ENCODE peak calls at places on chromosomes 12 and 14, in ten cellular contexts. V is lower leg skin; B is endothelial cell; N is activated naive CD4-positive, alpha-beta T cell treated with Interleukin-2 at 50 U/mL for 16 hours; K is ascending aorta; L is retina; W is mesendoderm; H is fibroblast of the conjunctiva; T is activated T-cell treated with anti-CD3 and anti-CD28 coated beads, Interleukin-2, amount 50 U/mL, for 24 hours; A is stromal cell of bone marrow. J is an unnamed sample.

GRCh38 chr12:25994901-25995625 is 36.6 kb downstream of the RASSF8 start:
- DNase-seq in V (no peak), B (no peak), N (no peak), K (no peak), L (no peak), W (peak), H (no peak), T (no peak), A (no peak), J (no peak)

GRCh38 chr12:4562034-4562657 is at the start of gene DYRK4:
- DNase-seq in V (peak), B (peak), N (no peak), K (peak), L (peak), W (peak), H (peak), T (peak), A (peak), J (no peak)

GRCh38 chr12:54786081-54786480 is 68.2 kb upstream of the MUCL1 start:
- DNase-seq in V (no peak), B (no peak), N (no peak), K (no peak), L (no peak), W (peak), H (no peak), T (no peak), A (no peak), J (no peak)

GRCh38 chr14:38078393-38078792 is 129.3 kb upstream of the SSTR1 start:
- DNase-seq in V (no peak), B (no peak), N (peak), K (no peak), L (no peak), W (no peak), H (no peak), T (no peak), A (no peak), J (no peak)

GRCh38 chr14:90732142-90732541 is 84.1 kb downstream of the TTC7B start:
- DNase-seq in V (no peak), B (no peak), N (no peak), K (no peak), L (no peak), W (no peak), H (no peak), T (no peak), A (no peak), J (no peak)

GRCh38 chr12:19964549-19964948 is 403.8 kb upstream of the PDE3A start:
- DNase-seq in V (no peak), B (no peak), N (no peak), K (no peak), L (no peak), W (no peak), H (no peak), T (no peak), A (no peak), J (no peak)

GRCh38 chr12:47155457-47156166 is 75.9 kb upstream of the AMIGO2 start:
- DNase-seq in V (no peak), B (no peak), N (no peak), K (no peak), L (peak), W (peak), H (no peak), T (no peak), A (no peak), J (no peak)

GRCh38 chr12:57755454-57756372 is 810 bp downstream of the MARCHF9 start:
- DNase-seq in V (no peak), B (no peak), N (peak), K (no peak), L (peak), W (no peak), H (no peak), T (peak), A (no peak), J (no peak)

GRCh38 chr12:39272934-39273770 is 169.8 kb downstream of the KIF21A start:
- DNase-seq in V (no peak), B (peak), N (no peak), K (no peak), L (peak), W (peak), H (peak), T (no peak), A (peak), J (peak)

GRCh38 chr12:44003721-44004120 is 167.8 kb downstream of the TMEM117 start:
- DNase-seq in V (no peak), B (no peak), N (no peak), K (no peak), L (no peak), W (no peak), H (no peak), T (no peak), A (no peak), J (no peak)

GRCh38 chr14:70254476-70254961 is 65.8 kb upstream of the SLC8A3 start:
- DNase-seq in V (no peak), B (peak), N (no peak), K (no peak), L (peak), W (peak), H (no peak), T (no peak), A (no peak), J (peak)

GRCh38 chr12:78963439-78964222 is 99.1 kb downstream of the SYT1 start:
- DNase-seq in V (no peak), B (no peak), N (no peak), K (no peak), L (no peak), W (no peak), H (no peak), T (no peak), A (no peak), J (no peak)

GRCh38 chr14:105193916-105194782 is 13.0 kb upstream of the NUDT14 start:
- DNase-seq in V (no peak), B (no peak), N (peak), K (no peak), L (peak), W (no peak), H (no peak), T (peak), A (no peak), J (no peak)

GRCh38 chr14:50303744-50304471 is 8.1 kb downstream of the L2HGDH start:
- DNase-seq in V (no peak), B (no peak), N (no peak), K (no peak), L (no peak), W (no peak), H (no peak), T (no peak), A (no peak), J (no peak)

GRCh38 chr12:71744522-71745300 is 10.0 kb upstream of the RAB21 start:
- DNase-seq in V (no peak), B (no peak), N (no peak), K (no peak), L (no peak), W (no peak), H (no peak), T (no peak), A (no peak), J (no peak)

GRCh38 chr12:125203145-125203765 is 138.0 kb downstream of the AACS start:
- DNase-seq in V (no peak), B (no peak), N (no peak), K (no peak), L (peak), W (no peak), H (no peak), T (no peak), A (no peak), J (peak)

GRCh38 chr12:92439397-92439779 is 263.4 kb upstream of the PLEKHG7 start:
- DNase-seq in V (peak), B (no peak), N (no peak), K (peak), L (no peak), W (no peak), H (peak), T (no peak), A (peak), J (no peak)

GRCh38 chr14:33936391-33936790 is 14.5 kb downstream of the EGLN3 start:
- DNase-seq in V (no peak), B (no peak), N (no peak), K (no peak), L (no peak), W (no peak), H (no peak), T (no peak), A (no peak), J (no peak)

GRCh38 chr12:45991289-45992249 is 1.2 kb upstream of the SCAF11 start:
- DNase-seq in V (peak), B (peak), N (peak), K (peak), L (peak), W (peak), H (no peak), T (peak), A (peak), J (peak)

GRCh38 chr12:1594295-1595025 is at the start of gene FBXL14:
- DNase-seq in V (peak), B (peak), N (peak), K (peak), L (peak), W (peak), H (peak), T (peak), A (peak), J (peak)

GRCh38 chr12:121238604-121239334 is 28.8 kb downstream of the P2RX4 start:
- DNase-seq in V (no peak), B (no peak), N (no peak), K (peak), L (no peak), W (peak), H (no peak), T (no peak), A (no peak), J (no peak)

GRCh38 chr14:97490521-97491070 is 693.4 kb downstream of the VRK1 start:
- DNase-seq in V (no peak), B (no peak), N (no peak), K (no peak), L (no peak), W (peak), H (no peak), T (no peak), A (no peak), J (no peak)

GRCh38 chr12:132099739-132100138 is 44.4 kb downstream of the DDX51 start:
- DNase-seq in V (no peak), B (no peak), N (no peak), K (no peak), L (no peak), W (no peak), H (no peak), T (no peak), A (no peak), J (no peak)

GRCh38 chr12:15323530-15323929 is 1.2 kb downstream of the PTPRO start:
- DNase-seq in V (no peak), B (no peak), N (no peak), K (no peak), L (no peak), W (no peak), H (no peak), T (no peak), A (no peak), J (no peak)

GRCh38 chr12:93571360-93571853 is 1.1 kb upstream of the SOCS2 start:
- DNase-seq in V (peak), B (peak), N (peak), K (peak), L (no peak), W (peak), H (peak), T (peak), A (no peak), J (peak)

GRCh38 chr12:52873832-52874572 is 25.2 kb upstream of the KRT78 start:
- DNase-seq in V (peak), B (peak), N (peak), K (peak), L (peak), W (no peak), H (peak), T (peak), A (peak), J (peak)

GRCh38 chr12:117441751-117442150 is 80.3 kb upstream of the NOS1 start:
- DNase-seq in V (peak), B (no peak), N (no peak), K (no peak), L (no peak), W (peak), H (peak), T (no peak), A (peak), J (peak)

GRCh38 chr14:59343585-59343984 is 121.6 kb downstream of the GPR135 start:
- DNase-seq in V (no peak), B (no peak), N (no peak), K (no peak), L (peak), W (peak), H (no peak), T (no peak), A (no peak), J (peak)

GRCh38 chr12:101027816-101028215 is 182.2 kb downstream of the SLC5A8 start:
- DNase-seq in V (no peak), B (no peak), N (no peak), K (no peak), L (no peak), W (no peak), H (no peak), T (no peak), A (no peak), J (no peak)

GRCh38 chr12:57430117-57430930 is 519 bp downstream of the R3HDM2 start:
- DNase-seq in V (peak), B (peak), N (no peak), K (peak), L (peak), W (peak), H (no peak), T (no peak), A (no peak), J (no peak)

GRCh38 chr14:51394391-51394790 is 154.3 kb downstream of the TMX1 start:
- DNase-seq in V (no peak), B (no peak), N (no peak), K (no peak), L (no peak), W (no peak), H (no peak), T (no peak), A (no peak), J (peak)

GRCh38 chr12:31845613-31846321 is 113.4 kb upstream of the RESF1 start:
- DNase-seq in V (no peak), B (no peak), N (no peak), K (no peak), L (no peak), W (peak), H (no peak), T (no peak), A (no peak), J (no peak)

GRCh38 chr12:123094349-123095073 is 56.4 kb downstream of the PITPNM2 start:
- DNase-seq in V (peak), B (no peak), N (no peak), K (peak), L (no peak), W (no peak), H (no peak), T (no peak), A (no peak), J (no peak)

GRCh38 chr14:61564623-61565091 is 130.7 kb upstream of the HIF1A start:
- DNase-seq in V (no peak), B (no peak), N (no peak), K (peak), L (no peak), W (peak), H (no peak), T (no peak), A (peak), J (no peak)

GRCh38 chr12:30138483-30138882 is 354.7 kb upstream of the TMTC1 start:
- DNase-seq in V (no peak), B (no peak), N (no peak), K (no peak), L (no peak), W (peak), H (no peak), T (no peak), A (peak), J (no peak)

GRCh38 chr12:93753838-93754429 is 76.8 kb downstream of the CRADD start:
- DNase-seq in V (no peak), B (no peak), N (no peak), K (no peak), L (no peak), W (no peak), H (no peak), T (no peak), A (no peak), J (no peak)

GRCh38 chr12:109770104-109770860 is 56.7 kb downstream of the FAM222A start:
- DNase-seq in V (no peak), B (no peak), N (no peak), K (peak), L (no peak), W (no peak), H (no peak), T (peak), A (no peak), J (no peak)